ENCODE peak calls at places on chromosomes 16 and 17, in four cellular contexts. M is kidney, Q is SK-N-SH, R is PC-3. S is an unnamed sample.

GRCh38 chr16:82040296-82040695 is 5.2 kb downstream of the HSD17B2 start:
- DNase-seq in M (no peak), Q (no peak), R (no peak), S (no peak)

GRCh38 chr16:64952177-64952576 is 169.7 kb downstream of the CDH11 start:
- DNase-seq in Q (no peak), R (no peak), M (no peak), S (no peak)

GRCh38 chr16:62940573-62940972 is 904.3 kb upstream of the CDH8 start:
- DNase-seq in M (no peak), Q (no peak), R (no peak), S (no peak)

GRCh38 chr16:47143329-47143676 is 442 bp downstream of the NETO2 start:
- DNase-seq in Q (peak; percentile 92), R (peak; percentile 74), M (peak; percentile 75), S (no peak)

GRCh38 chr17:14304876-14305636 is 4.2 kb downstream of the HS3ST3B1 start:
- DNase-seq in Q (no peak), R (no peak), M (no peak), S (no peak)

GRCh38 chr16:8729779-8730334 is 55.4 kb downstream of the ABAT start:
- DNase-seq in R (no peak), Q (no peak), M (no peak), S (no peak)

GRCh38 chr17:75601057-75601987 is 13.7 kb downstream of the MYO15B start:
- DNase-seq in Q (peak; percentile 83), R (peak; percentile 77), M (peak; percentile 84), S (no peak)

GRCh38 chr17:32488177-32488542 is 1.4 kb downstream of the CDK5R1 start:
- DNase-seq in R (no peak), M (no peak), Q (no peak), S (no peak)

GRCh38 chr17:76547183-76547641 is 7.4 kb downstream of the PRCD start:
- DNase-seq in M (peak; percentile 71), R (peak; percentile 80), Q (peak; percentile 83), S (no peak)

GRCh38 chr17:65559802-65560627 is 1.4 kb downstream of the AXIN2 start:
- DNase-seq in M (peak; percentile 79), Q (peak; percentile 94), R (no peak), S (no peak)

GRCh38 chr16:15772579-15773293 is 84.1 kb downstream of the MYH11 start:
- DNase-seq in R (peak; percentile 2), Q (no peak), M (no peak), S (no peak)

GRCh38 chr17:21019976-21020575 is 22.7 kb downstream of the USP22 start:
- DNase-seq in R (peak; percentile 13), Q (peak; percentile 61), M (no peak), S (no peak)

GRCh38 chr16:48537909-48538745 is 71.9 kb downstream of the N4BP1 start:
- DNase-seq in Q (no peak), R (no peak), M (peak; percentile 81), S (no peak)

GRCh38 chr16:56549744-56550385 is 15.0 kb upstream of the MT4 start:
- DNase-seq in R (peak; percentile 11), M (no peak), Q (no peak), S (no peak)

GRCh38 chr17:6279659-6280058 is 155.3 kb downstream of the AIPL1 start:
- DNase-seq in Q (no peak), M (no peak), R (peak; percentile 87), S (no peak)

GRCh38 chr17:21024024-21024423 is 18.8 kb downstream of the USP22 start:
- DNase-seq in M (no peak), Q (no peak), R (no peak), S (no peak)

GRCh38 chr17:4599505-4600281 is 15.4 kb downstream of the SMTNL2 start:
- DNase-seq in M (peak; percentile 39), R (peak; percentile 19), Q (peak; percentile 62), S (no peak)

GRCh38 chr16:70529051-70529777 is 5.6 kb downstream of the SF3B3 start:
- DNase-seq in R (peak; percentile 66), Q (peak; percentile 46), M (no peak), S (no peak)

DNA sequence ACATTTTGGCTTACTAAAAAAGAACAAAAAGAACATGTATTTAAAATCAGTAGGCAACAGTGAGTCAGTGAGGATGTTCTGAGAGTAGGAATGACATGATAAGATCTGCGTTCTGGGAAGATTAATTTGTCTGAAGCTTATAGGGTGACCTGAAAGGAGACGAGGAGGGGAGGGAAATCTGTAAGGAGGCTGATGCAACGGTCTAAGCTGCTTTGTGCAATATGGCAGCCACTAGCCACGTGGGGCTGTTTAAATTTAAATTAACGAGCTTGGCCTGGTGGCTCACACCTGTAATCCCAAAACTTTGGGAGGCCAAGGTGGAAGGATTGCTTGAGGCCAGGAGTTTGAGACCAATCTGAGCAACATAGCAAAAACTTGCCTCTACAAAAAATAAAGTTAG is 181.6 kb upstream of the CACNG3 start:
- DNase-seq in R (no peak), M (no peak), Q (no peak), S (no peak)
- H3K27ac ChIP-seq in R (no peak overlapping the region), M (no peak overlapping the region), Q (no peak overlapping the region), S (no peak overlapping the region)

DNA sequence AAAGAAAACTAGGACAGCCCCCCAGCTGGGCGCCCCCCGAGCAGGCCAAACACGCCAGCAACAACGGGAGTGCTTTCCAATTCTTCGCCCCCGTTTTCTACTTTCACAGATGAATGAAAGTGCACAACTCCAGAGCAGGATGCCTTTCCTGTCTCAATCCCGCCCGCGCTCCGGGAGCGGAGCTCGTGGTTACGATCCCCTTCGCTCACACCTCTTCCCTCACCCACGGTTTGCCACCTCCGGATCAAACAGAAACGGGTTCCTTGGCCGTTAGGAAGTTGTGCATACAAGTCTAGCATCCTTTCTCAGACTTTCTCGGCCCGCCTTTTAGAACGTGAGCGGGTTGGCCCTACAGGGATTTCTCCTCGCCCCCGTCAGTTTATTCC is 658 bp downstream of the SKA2 start:
- DNase-seq in Q (peak; percentile 53), M (peak; percentile 82), R (peak; percentile 56), S (no peak)
- H3K36me3 ChIP-seq in Q (no peaks in the 10 kb centered on the region), M (no peaks in the 10 kb centered on the region), R (peaks cover 3% of the 10 kb centered on the region), S (no peaks in the 10 kb centered on the region)

GRCh38 chr17:70581459-70581858 is 412.1 kb downstream of the KCNJ2 start:
- DNase-seq in R (peak; percentile 30), Q (no peak), M (no peak), S (no peak)

GRCh38 chr17:70577456-70577855 is 408.1 kb downstream of the KCNJ2 start:
- DNase-seq in Q (no peak), M (no peak), R (no peak), S (no peak)

GRCh38 chr17:70584255-70584654 is 414.9 kb downstream of the KCNJ2 start:
- DNase-seq in M (peak; percentile 52), Q (no peak), R (no peak), S (no peak)

GRCh38 chr17:70588003-70588402 is 418.7 kb downstream of the KCNJ2 start:
- DNase-seq in R (no peak), M (no peak), Q (no peak), S (no peak)

DNA sequence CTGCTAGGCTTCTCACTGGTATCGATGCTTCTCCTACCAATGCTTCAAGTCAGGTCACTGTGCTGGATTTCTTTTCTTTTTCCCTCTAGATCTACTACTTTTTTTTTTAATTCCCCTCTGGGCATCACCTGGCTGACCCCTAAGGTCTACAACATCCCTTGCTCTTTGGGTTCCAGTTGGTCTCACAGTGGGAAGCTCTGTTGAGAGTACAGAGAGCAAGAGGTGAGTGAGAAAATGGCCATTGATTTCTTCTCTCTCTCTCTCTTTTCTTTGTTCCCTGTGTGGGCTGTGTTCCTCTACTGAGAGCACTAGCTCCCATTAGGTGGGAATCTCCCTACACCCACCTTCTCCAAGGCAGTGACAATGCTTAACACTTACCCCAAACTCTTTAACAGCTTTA is 413.4 kb downstream of the KCNJ2 start:
- DNase-seq in Q (no peak), M (no peak), R (no peak), S (no peak)
- H3K4me1 ChIP-seq in Q (no peaks in the 10 kb centered on the region), M (no peaks in the 10 kb centered on the region), R (no peaks in the 10 kb centered on the region), S (no peaks in the 10 kb centered on the region)

GRCh38 chr16:52545544-52546262 is 1.2 kb downstream of the TOX3 start:
- DNase-seq in Q (peak; percentile 15), M (peak; percentile 77), R (no peak), S (no peak)
- H3K27ac ChIP-seq in Q (no peak overlapping the region), M (peak overlapping the region; percentile 74), R (no peak overlapping the region), S (no peak overlapping the region)

GRCh38 chr16:21973945-21974344 is 20.8 kb downstream of the UQCRC2 start:
- DNase-seq in R (no peak), Q (no peak), M (no peak), S (no peak)

DNA sequence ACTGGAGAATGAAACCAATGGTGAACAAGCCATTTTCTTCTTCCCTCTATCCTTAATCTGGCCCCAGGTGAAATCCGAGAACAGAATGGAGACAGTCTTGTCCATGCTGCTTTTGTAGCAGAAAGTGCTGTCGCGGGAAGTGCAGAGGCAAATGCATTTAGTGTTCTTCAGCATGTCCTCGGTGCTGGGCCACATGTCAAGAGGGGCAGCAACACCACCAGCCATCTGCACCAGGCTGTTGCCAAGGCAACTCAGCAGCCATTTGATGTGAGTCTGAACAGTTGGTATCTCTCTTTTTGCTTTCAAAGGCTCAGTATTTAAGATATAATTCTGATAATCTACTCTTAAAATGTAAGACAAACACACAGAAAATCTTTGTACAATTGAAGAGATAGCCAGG is 18.7 kb downstream of the UQCRC2 start:
- DNase-seq in M (no peak), R (no peak), Q (no peak), S (no peak)
- H3K36me3 ChIP-seq in M (peaks cover 54% of the 10 kb centered on the region), R (peaks cover 76% of the 10 kb centered on the region), Q (peaks cover 84% of the 10 kb centered on the region), S (peaks cover 82% of the 10 kb centered on the region)

DNA sequence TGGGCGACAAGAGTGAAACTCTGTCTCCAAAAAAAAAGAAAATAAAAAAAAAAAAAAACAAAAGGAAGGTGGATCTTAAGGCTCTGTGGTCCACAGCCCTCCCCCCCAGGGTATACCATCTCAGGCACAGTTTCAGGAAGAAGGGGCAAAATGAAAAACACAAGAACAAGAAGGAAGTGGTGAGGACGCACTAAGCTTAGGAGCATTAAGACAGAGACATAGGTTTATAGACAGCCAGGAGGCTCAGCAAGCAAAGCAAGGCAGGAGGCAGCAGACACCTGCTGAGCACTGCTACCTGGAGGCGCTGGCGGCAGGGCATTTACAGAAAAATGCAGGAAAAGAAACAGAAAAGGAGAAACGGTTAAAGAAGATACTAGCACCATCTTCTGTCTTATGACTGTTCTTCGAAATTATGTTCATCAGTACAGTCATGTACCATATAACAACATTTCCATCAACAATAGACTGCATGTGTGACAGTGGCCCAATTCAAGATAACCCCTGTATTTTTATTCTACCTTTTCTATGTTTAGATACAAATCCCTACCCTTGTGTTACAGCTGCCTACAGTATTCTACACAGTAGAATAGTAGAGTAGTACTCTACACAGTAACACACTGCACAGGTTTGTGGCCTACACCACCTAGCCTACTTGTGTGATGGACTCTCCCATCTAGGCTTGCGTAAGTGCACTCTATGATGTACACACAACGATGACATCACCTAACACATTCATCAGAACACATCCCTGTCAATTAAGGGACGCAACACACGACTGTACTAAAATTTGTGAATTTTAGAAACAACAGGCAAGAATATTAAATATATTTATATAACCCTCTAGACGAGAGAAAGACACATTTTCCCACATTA is 62.5 kb downstream of the XPO6 start:
- DNase-seq in Q (no peak), R (no peak), M (no peak), S (no peak)
- H3K4me1 ChIP-seq in Q (no peaks in the 10 kb centered on the region), R (no peaks in the 10 kb centered on the region), M (no peaks in the 10 kb centered on the region), S (peaks cover 18% of the 10 kb centered on the region)